ENCODE peak calls at places on chromosome 22, in eight cellular contexts. One of them, this sample, is unnamed.

GRCh38 chr22:28479912-28480311 is 199.7 kb downstream of the TTC28 start:
- DNase-seq in WTC11: no peak
- DNase-seq in MV-4-11: no peak
- DNase-seq in NCI-H1417: no peak
- DNase-seq in endothelial cell of umbilical vein: no peak
- DNase-seq in fibroblast of gingiva: no peak
- DNase-seq in cardiac fibroblast: no peak
- DNase-seq in DMS153: no peak
- DNase-seq in this sample: no peak

GRCh38 chr22:48098936-48099245 is 1336.4 kb downstream of the TBC1D22A start:
- DNase-seq in WTC11: no peak
- DNase-seq in MV-4-11: no peak
- DNase-seq in NCI-H1417: no peak
- DNase-seq in endothelial cell of umbilical vein: no peak
- DNase-seq in fibroblast of gingiva: no peak
- DNase-seq in cardiac fibroblast: no peak
- DNase-seq in DMS153: no peak
- DNase-seq in this sample: no peak

GRCh38 chr22:32652609-32653008 is 148.9 kb upstream of the TIMP3 start:
- DNase-seq in WTC11: no peak
- DNase-seq in MV-4-11: no peak
- DNase-seq in NCI-H1417: no peak
- DNase-seq in endothelial cell of umbilical vein: no peak
- DNase-seq in fibroblast of gingiva: no peak
- DNase-seq in cardiac fibroblast: no peak
- DNase-seq in DMS153: no peak
- DNase-seq in this sample: no peak

GRCh38 chr22:39414886-39415285 is 15.3 kb downstream of the TAB1 start:
- DNase-seq in WTC11: no peak
- DNase-seq in MV-4-11: no peak
- DNase-seq in NCI-H1417: no peak
- DNase-seq in endothelial cell of umbilical vein: no peak
- DNase-seq in fibroblast of gingiva: no peak
- DNase-seq in cardiac fibroblast: no peak
- DNase-seq in DMS153: no peak
- DNase-seq in this sample: no peak

GRCh38 chr22:23080542-23081290 is 10.4 kb downstream of the GNAZ start:
- DNase-seq in WTC11: no peak
- DNase-seq in MV-4-11: no peak
- DNase-seq in NCI-H1417: no peak
- DNase-seq in endothelial cell of umbilical vein: no peak
- DNase-seq in fibroblast of gingiva: no peak
- DNase-seq in cardiac fibroblast: no peak
- DNase-seq in DMS153: no peak
- DNase-seq in this sample: no peak

GRCh38 chr22:48808038-48808960 is 1019.4 kb downstream of the BRD1 start:
- DNase-seq in WTC11: no peak
- DNase-seq in MV-4-11: no peak
- DNase-seq in NCI-H1417: no peak
- DNase-seq in endothelial cell of umbilical vein: no peak
- DNase-seq in fibroblast of gingiva: no peak
- DNase-seq in cardiac fibroblast: no peak
- DNase-seq in DMS153: no peak
- DNase-seq in this sample: peak

GRCh38 chr22:32103648-32104326 is 55.3 kb downstream of the C22orf42 start:
- DNase-seq in WTC11: no peak
- DNase-seq in MV-4-11: no peak
- DNase-seq in NCI-H1417: peak
- DNase-seq in endothelial cell of umbilical vein: no peak
- DNase-seq in fibroblast of gingiva: no peak
- DNase-seq in cardiac fibroblast: peak
- DNase-seq in DMS153: no peak
- DNase-seq in this sample: no peak

GRCh38 chr22:35355744-35356420 is 25.0 kb upstream of the HMOX1 start:
- DNase-seq in WTC11: no peak
- DNase-seq in MV-4-11: peak
- DNase-seq in NCI-H1417: no peak
- DNase-seq in endothelial cell of umbilical vein: no peak
- DNase-seq in fibroblast of gingiva: no peak
- DNase-seq in cardiac fibroblast: peak
- DNase-seq in DMS153: no peak
- DNase-seq in this sample: peak

GRCh38 chr22:42313804-42314581 is 43.5 kb upstream of the TCF20 start:
- DNase-seq in WTC11: peak
- DNase-seq in MV-4-11: peak
- DNase-seq in NCI-H1417: peak
- DNase-seq in endothelial cell of umbilical vein: peak
- DNase-seq in fibroblast of gingiva: no peak
- DNase-seq in cardiac fibroblast: peak
- DNase-seq in DMS153: peak
- DNase-seq in this sample: peak

GRCh38 chr22:39292561-39293074 is 26.8 kb downstream of the RPL3 start:
- DNase-seq in WTC11: peak
- DNase-seq in MV-4-11: peak
- DNase-seq in NCI-H1417: peak
- DNase-seq in endothelial cell of umbilical vein: peak
- DNase-seq in fibroblast of gingiva: peak
- DNase-seq in cardiac fibroblast: peak
- DNase-seq in DMS153: peak
- DNase-seq in this sample: peak

GRCh38 chr22:44975444-44976262 is 34.2 kb downstream of the PHF21B start:
- DNase-seq in WTC11: peak
- DNase-seq in MV-4-11: peak
- DNase-seq in NCI-H1417: peak
- DNase-seq in endothelial cell of umbilical vein: peak
- DNase-seq in fibroblast of gingiva: peak
- DNase-seq in cardiac fibroblast: peak
- DNase-seq in DMS153: no peak
- DNase-seq in this sample: peak

GRCh38 chr22:32378703-32379272 is 21.1 kb downstream of the RFPL3 start:
- DNase-seq in WTC11: peak
- DNase-seq in MV-4-11: peak
- DNase-seq in NCI-H1417: peak
- DNase-seq in endothelial cell of umbilical vein: peak
- DNase-seq in fibroblast of gingiva: no peak
- DNase-seq in cardiac fibroblast: peak
- DNase-seq in DMS153: peak
- DNase-seq in this sample: peak

GRCh38 chr22:23789121-23789520 is 2.4 kb downstream of the SMARCB1 start:
- DNase-seq in WTC11: no peak
- DNase-seq in MV-4-11: no peak
- DNase-seq in NCI-H1417: peak
- DNase-seq in endothelial cell of umbilical vein: no peak
- DNase-seq in fibroblast of gingiva: no peak
- DNase-seq in cardiac fibroblast: no peak
- DNase-seq in DMS153: peak
- DNase-seq in this sample: peak

GRCh38 chr22:37498289-37498909 is 12.2 kb upstream of the MFNG start:
- DNase-seq in WTC11: peak
- DNase-seq in MV-4-11: no peak
- DNase-seq in NCI-H1417: peak
- DNase-seq in endothelial cell of umbilical vein: peak
- DNase-seq in fibroblast of gingiva: no peak
- DNase-seq in cardiac fibroblast: no peak
- DNase-seq in DMS153: no peak
- DNase-seq in this sample: peak

GRCh38 chr22:19175026-19175601 is 3.4 kb downstream of the SLC25A1 start:
- DNase-seq in WTC11: no peak
- DNase-seq in MV-4-11: no peak
- DNase-seq in NCI-H1417: no peak
- DNase-seq in endothelial cell of umbilical vein: no peak
- DNase-seq in fibroblast of gingiva: no peak
- DNase-seq in cardiac fibroblast: no peak
- DNase-seq in DMS153: no peak
- DNase-seq in this sample: peak

GRCh38 chr22:42461511-42461910 is 29.3 kb upstream of the NFAM1 start:
- DNase-seq in WTC11: peak
- DNase-seq in MV-4-11: no peak
- DNase-seq in NCI-H1417: peak
- DNase-seq in endothelial cell of umbilical vein: no peak
- DNase-seq in fibroblast of gingiva: no peak
- DNase-seq in cardiac fibroblast: no peak
- DNase-seq in DMS153: peak
- DNase-seq in this sample: peak

GRCh38 chr22:22706253-22706940 is 62.0 kb downstream of the GGTLC2 start:
- DNase-seq in WTC11: no peak
- DNase-seq in MV-4-11: peak
- DNase-seq in NCI-H1417: no peak
- DNase-seq in endothelial cell of umbilical vein: no peak
- DNase-seq in fibroblast of gingiva: peak
- DNase-seq in cardiac fibroblast: no peak
- DNase-seq in DMS153: no peak
- DNase-seq in this sample: no peak

GRCh38 chr22:28252539-28252938 is 333.5 kb upstream of the PITPNB start:
- DNase-seq in WTC11: no peak
- DNase-seq in MV-4-11: no peak
- DNase-seq in NCI-H1417: peak
- DNase-seq in endothelial cell of umbilical vein: no peak
- DNase-seq in fibroblast of gingiva: no peak
- DNase-seq in cardiac fibroblast: no peak
- DNase-seq in DMS153: no peak
- DNase-seq in this sample: no peak

GRCh38 chr22:44972363-44973083 is 37.3 kb downstream of the PHF21B start:
- DNase-seq in WTC11: no peak
- DNase-seq in MV-4-11: no peak
- DNase-seq in NCI-H1417: peak
- DNase-seq in endothelial cell of umbilical vein: no peak
- DNase-seq in fibroblast of gingiva: no peak
- DNase-seq in cardiac fibroblast: no peak
- DNase-seq in DMS153: peak
- DNase-seq in this sample: no peak

GRCh38 chr22:21567456-21568206 is at the start of gene UBE2L3:
- DNase-seq in WTC11: peak
- DNase-seq in MV-4-11: peak
- DNase-seq in NCI-H1417: peak
- DNase-seq in endothelial cell of umbilical vein: peak
- DNase-seq in fibroblast of gingiva: peak
- DNase-seq in cardiac fibroblast: peak
- DNase-seq in DMS153: peak
- DNase-seq in this sample: peak

GRCh38 chr22:40203568-40203967 is 25.8 kb downstream of the TNRC6B start:
- DNase-seq in WTC11: no peak
- DNase-seq in MV-4-11: no peak
- DNase-seq in NCI-H1417: peak
- DNase-seq in endothelial cell of umbilical vein: no peak
- DNase-seq in fibroblast of gingiva: no peak
- DNase-seq in cardiac fibroblast: peak
- DNase-seq in DMS153: peak
- DNase-seq in this sample: no peak

GRCh38 chr22:28186641-28187040 is 267.6 kb upstream of the PITPNB start:
- DNase-seq in WTC11: no peak
- DNase-seq in MV-4-11: no peak
- DNase-seq in NCI-H1417: no peak
- DNase-seq in endothelial cell of umbilical vein: peak
- DNase-seq in fibroblast of gingiva: no peak
- DNase-seq in cardiac fibroblast: no peak
- DNase-seq in DMS153: no peak
- DNase-seq in this sample: no peak

GRCh38 chr22:24494535-24495364 is at the start of gene UPB1:
- DNase-seq in WTC11: peak
- DNase-seq in MV-4-11: no peak
- DNase-seq in NCI-H1417: no peak
- DNase-seq in endothelial cell of umbilical vein: no peak
- DNase-seq in fibroblast of gingiva: no peak
- DNase-seq in cardiac fibroblast: no peak
- DNase-seq in DMS153: no peak
- DNase-seq in this sample: no peak

GRCh38 chr22:39220897-39221850 is 23.6 kb downstream of the PDGFB start:
- DNase-seq in WTC11: no peak
- DNase-seq in MV-4-11: no peak
- DNase-seq in NCI-H1417: no peak
- DNase-seq in endothelial cell of umbilical vein: no peak
- DNase-seq in fibroblast of gingiva: no peak
- DNase-seq in cardiac fibroblast: peak
- DNase-seq in DMS153: no peak
- DNase-seq in this sample: peak

GRCh38 chr22:23180893-23181762 is 819 bp downstream of the BCR start:
- DNase-seq in WTC11: no peak
- DNase-seq in MV-4-11: no peak
- DNase-seq in NCI-H1417: peak
- DNase-seq in endothelial cell of umbilical vein: peak
- DNase-seq in fibroblast of gingiva: no peak
- DNase-seq in cardiac fibroblast: no peak
- DNase-seq in DMS153: no peak
- DNase-seq in this sample: no peak

GRCh38 chr22:23283591-23284503 is 103.5 kb downstream of the BCR start:
- DNase-seq in WTC11: no peak
- DNase-seq in MV-4-11: no peak
- DNase-seq in NCI-H1417: no peak
- DNase-seq in endothelial cell of umbilical vein: no peak
- DNase-seq in fibroblast of gingiva: no peak
- DNase-seq in cardiac fibroblast: no peak
- DNase-seq in DMS153: no peak
- DNase-seq in this sample: no peak

GRCh38 chr22:33850724-33851123 is 69.6 kb downstream of the LARGE1 start:
- DNase-seq in WTC11: peak
- DNase-seq in MV-4-11: no peak
- DNase-seq in NCI-H1417: peak
- DNase-seq in endothelial cell of umbilical vein: no peak
- DNase-seq in fibroblast of gingiva: no peak
- DNase-seq in cardiac fibroblast: no peak
- DNase-seq in DMS153: no peak
- DNase-seq in this sample: no peak

GRCh38 chr22:25357606-25358420 is 138.4 kb downstream of the CRYBB2 start:
- DNase-seq in WTC11: no peak
- DNase-seq in MV-4-11: no peak
- DNase-seq in NCI-H1417: no peak
- DNase-seq in endothelial cell of umbilical vein: no peak
- DNase-seq in fibroblast of gingiva: no peak
- DNase-seq in cardiac fibroblast: no peak
- DNase-seq in DMS153: no peak
- DNase-seq in this sample: no peak

This sample was measured in islet precursor cell.